ENCODE peak calls at places on chromosome 15, in four cellular contexts. One of them, this sample, is unnamed. For H3K27me3, the result is how much of the 10 kb centered on the place peaks cover.

GRCh38 chr15:69311319-69311721 is 12.6 kb downstream of the PAQR5 start:
- DNase-seq in foreskin keratinocyte: no peak
- DNase-seq in pancreas: no peak
- DNase-seq in Caco-2: no peak
- DNase-seq in this sample: no peak

GRCh38 chr15:51561271-51561670 is 61.3 kb downstream of the DMXL2 start:
- DNase-seq in Caco-2: peak
- DNase-seq in pancreas: no peak
- DNase-seq in foreskin keratinocyte: no peak
- DNase-seq in this sample: no peak

GRCh38 chr15:48592221-48592731 is 53.2 kb downstream of the FBN1 start:
- DNase-seq in pancreas: no peak
- DNase-seq in foreskin keratinocyte: no peak
- DNase-seq in Caco-2: no peak
- DNase-seq in this sample: no peak

GRCh38 chr15:51864408-51865056 is 35.1 kb downstream of the TMOD3 start:
- DNase-seq in Caco-2: no peak
- DNase-seq in pancreas: no peak
- DNase-seq in foreskin keratinocyte: peak
- DNase-seq in this sample: no peak

GRCh38 chr15:40918799-40919392 is 10.2 kb upstream of the DLL4 start:
- DNase-seq in foreskin keratinocyte: no peak
- DNase-seq in pancreas: no peak
- DNase-seq in Caco-2: no peak
- DNase-seq in this sample: no peak

GRCh38 chr15:64856429-64857145 is 14.9 kb downstream of the PLEKHO2 start:
- DNase-seq in foreskin keratinocyte: no peak
- DNase-seq in pancreas: peak
- DNase-seq in Caco-2: no peak
- DNase-seq in this sample: no peak

GRCh38 chr15:70323111-70323851 is 225.6 kb upstream of the TLE3 start:
- DNase-seq in foreskin keratinocyte: no peak
- DNase-seq in Caco-2: no peak
- DNase-seq in pancreas: no peak
- DNase-seq in this sample: no peak

GRCh38 chr15:40927497-40928346 is 1.4 kb upstream of the DLL4 start:
- DNase-seq in Caco-2: no peak
- DNase-seq in foreskin keratinocyte: no peak
- DNase-seq in pancreas: no peak
- DNase-seq in this sample: no peak

GRCh38 chr15:75203017-75203907 is 1.6 kb downstream of the C15orf39 start:
- DNase-seq in pancreas: no peak
- DNase-seq in Caco-2: no peak
- DNase-seq in foreskin keratinocyte: no peak
- DNase-seq in this sample: no peak

GRCh38 chr15:68252925-68253534 is 23.5 kb upstream of the CLN6 start:
- DNase-seq in Caco-2: peak
- DNase-seq in foreskin keratinocyte: no peak
- DNase-seq in pancreas: peak
- DNase-seq in this sample: peak

GRCh38 chr15:29842290-29842689 is 20.0 kb upstream of the TJP1 start:
- DNase-seq in pancreas: no peak
- DNase-seq in Caco-2: no peak
- DNase-seq in foreskin keratinocyte: no peak
- DNase-seq in this sample: no peak

GRCh38 chr15:67690936-67691335 is 134.4 kb upstream of the SKOR1 start:
- DNase-seq in Caco-2: no peak
- DNase-seq in pancreas: no peak
- DNase-seq in foreskin keratinocyte: no peak
- DNase-seq in this sample: no peak

GRCh38 chr15:64825431-64826294 is at the start of gene PIF1:
- DNase-seq in pancreas: peak
- DNase-seq in foreskin keratinocyte: peak
- DNase-seq in Caco-2: peak
- DNase-seq in this sample: peak

GRCh38 chr15:29333261-29333660 is 63.6 kb upstream of the NSMCE3 start:
- DNase-seq in pancreas: no peak
- DNase-seq in foreskin keratinocyte: no peak
- DNase-seq in Caco-2: no peak
- DNase-seq in this sample: no peak

GRCh38 chr15:55530861-55531313 is 22.9 kb upstream of the DNAAF4 start:
- DNase-seq in Caco-2: no peak
- DNase-seq in pancreas: no peak
- DNase-seq in foreskin keratinocyte: peak
- DNase-seq in this sample: no peak

GRCh38 chr15:39478996-39479395 is 101.9 kb upstream of the THBS1 start:
- DNase-seq in pancreas: no peak
- DNase-seq in foreskin keratinocyte: no peak
- DNase-seq in Caco-2: no peak
- DNase-seq in this sample: no peak
- TF ChIP-seq CTCF in pancreas: no peak
- TF ChIP-seq CTCF in foreskin keratinocyte: no peak
- TF ChIP-seq CTCF in Caco-2: no peak
- TF ChIP-seq CTCF in this sample: no peak

GRCh38 chr15:88426304-88426703 is 40.9 kb downstream of the MRPL46 start:
- DNase-seq in Caco-2: no peak
- DNase-seq in pancreas: no peak
- DNase-seq in foreskin keratinocyte: no peak
- DNase-seq in this sample: no peak

GRCh38 chr15:88430051-88430450 is 37.1 kb downstream of the MRPL46 start:
- DNase-seq in Caco-2: no peak
- DNase-seq in foreskin keratinocyte: no peak
- DNase-seq in pancreas: no peak
- DNase-seq in this sample: no peak

GRCh38 chr15:88431441-88431840 is 35.7 kb downstream of the MRPL46 start:
- DNase-seq in foreskin keratinocyte: no peak
- DNase-seq in Caco-2: no peak
- DNase-seq in pancreas: no peak
- DNase-seq in this sample: no peak

GRCh38 chr15:88428053-88428452 is 39.1 kb downstream of the MRPL46 start:
- DNase-seq in foreskin keratinocyte: no peak
- DNase-seq in pancreas: no peak
- DNase-seq in Caco-2: no peak
- DNase-seq in this sample: no peak

DNA sequence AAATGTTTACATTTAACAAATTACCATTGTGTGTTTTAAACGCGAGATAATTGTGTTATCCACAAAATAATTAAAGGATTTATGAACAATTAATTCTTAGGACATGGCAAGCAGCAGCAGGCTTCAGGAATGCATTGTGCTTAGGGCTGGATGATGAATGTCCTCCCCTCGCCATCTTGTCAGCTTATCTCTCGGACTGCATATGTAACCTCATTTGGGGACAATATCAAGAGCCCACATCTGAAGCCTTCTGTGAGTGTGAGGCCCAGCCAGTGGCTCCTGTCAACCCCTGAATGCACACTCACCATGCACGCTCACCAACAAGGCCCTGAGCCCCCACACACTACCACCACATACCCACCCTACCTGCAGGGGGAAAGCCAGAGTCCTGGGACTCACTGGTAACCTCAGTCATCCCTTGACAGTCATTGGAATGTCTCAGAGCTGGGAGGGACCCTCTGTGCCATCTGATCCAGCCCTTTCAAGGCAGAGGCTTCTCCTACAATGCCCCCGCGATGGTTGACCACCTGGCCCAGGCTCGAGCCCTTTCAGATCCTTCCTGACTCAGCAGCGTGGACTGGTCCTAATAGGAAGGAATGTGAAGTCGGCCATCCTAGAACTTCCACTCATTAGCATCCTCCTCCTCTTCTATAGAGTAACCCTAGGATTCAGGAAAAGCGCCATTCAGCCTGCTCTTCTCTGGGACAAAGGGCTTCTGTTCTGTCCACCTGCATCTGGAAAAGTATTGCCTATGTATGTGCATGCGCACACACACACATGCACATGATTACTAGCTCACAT is 38.2 kb downstream of the MRPL46 start:
- DNase-seq in Caco-2: no peak
- DNase-seq in pancreas: no peak
- DNase-seq in foreskin keratinocyte: no peak
- DNase-seq in this sample: no peak
- H3K27me3 ChIP-seq in Caco-2: under half
- H3K27me3 ChIP-seq in pancreas: under half
- H3K27me3 ChIP-seq in foreskin keratinocyte: under half
- H3K27me3 ChIP-seq in this sample: under half

GRCh38 chr15:42800731-42801474 is 64.0 kb upstream of the CDAN1 start:
- DNase-seq in Caco-2: peak
- DNase-seq in pancreas: no peak
- DNase-seq in foreskin keratinocyte: no peak
- DNase-seq in this sample: no peak
- TF ChIP-seq CTCF in Caco-2: no peak
- TF ChIP-seq CTCF in pancreas: no peak
- TF ChIP-seq CTCF in foreskin keratinocyte: peak
- TF ChIP-seq CTCF in this sample: peak

GRCh38 chr15:78621810-78622402 is 1.1 kb upstream of the CHRNA3 start:
- DNase-seq in Caco-2: no peak
- DNase-seq in pancreas: no peak
- DNase-seq in foreskin keratinocyte: no peak
- DNase-seq in this sample: no peak
- H3K27me3 ChIP-seq in Caco-2: under half
- H3K27me3 ChIP-seq in pancreas: under half
- H3K27me3 ChIP-seq in foreskin keratinocyte: half or more
- H3K27me3 ChIP-seq in this sample: under half

DNA sequence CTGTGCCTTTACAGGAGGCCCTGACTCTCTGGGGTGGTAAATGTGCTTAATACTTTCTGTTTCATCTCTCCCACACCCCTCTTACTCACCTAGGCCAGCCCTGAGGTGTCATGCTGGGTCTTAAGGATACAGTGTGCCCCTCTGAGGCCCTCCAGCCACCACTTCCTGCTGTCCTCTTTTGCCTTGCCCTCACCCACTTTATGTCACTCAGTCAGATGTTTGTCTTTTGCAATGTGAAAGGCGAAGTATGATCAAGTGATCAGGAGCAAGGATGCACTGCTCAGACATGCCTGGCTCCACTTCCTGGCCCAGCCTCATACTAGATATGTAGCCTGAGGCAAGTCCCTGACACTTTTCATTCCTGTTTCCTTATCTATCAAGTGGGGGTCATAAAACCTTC is 339.0 kb upstream of the NR2E3 start:
- DNase-seq in foreskin keratinocyte: peak
- DNase-seq in pancreas: no peak
- DNase-seq in Caco-2: peak
- DNase-seq in this sample: no peak
- TF ChIP-seq CTCF in foreskin keratinocyte: no peak
- TF ChIP-seq CTCF in pancreas: no peak
- TF ChIP-seq CTCF in Caco-2: no peak
- TF ChIP-seq CTCF in this sample: no peak

DNA sequence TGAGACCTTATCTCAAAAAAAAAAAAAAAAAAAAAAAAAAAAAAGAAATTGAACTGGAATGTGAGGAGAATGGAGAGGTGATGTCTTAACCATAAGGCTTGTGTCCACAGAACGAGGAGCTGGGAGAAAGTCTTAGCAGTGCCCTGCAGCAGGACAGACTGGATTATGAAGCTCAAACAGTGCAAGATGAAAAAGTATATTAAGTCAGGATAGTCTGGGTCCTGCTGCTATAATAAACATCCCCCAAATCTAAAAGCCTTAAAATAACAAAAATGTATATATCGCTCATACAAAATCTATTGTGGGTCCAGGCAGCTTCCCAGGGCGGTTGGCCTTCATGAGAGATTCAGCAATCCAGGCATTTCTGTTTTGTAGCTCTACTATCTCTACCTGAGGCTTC is 175.5 kb downstream of the RAB11A start:
- DNase-seq in foreskin keratinocyte: no peak
- DNase-seq in pancreas: no peak
- DNase-seq in Caco-2: no peak
- DNase-seq in this sample: no peak
- H3K27me3 ChIP-seq in foreskin keratinocyte: under half
- H3K27me3 ChIP-seq in pancreas: under half
- H3K27me3 ChIP-seq in Caco-2: under half
- H3K27me3 ChIP-seq in this sample: under half

DNA sequence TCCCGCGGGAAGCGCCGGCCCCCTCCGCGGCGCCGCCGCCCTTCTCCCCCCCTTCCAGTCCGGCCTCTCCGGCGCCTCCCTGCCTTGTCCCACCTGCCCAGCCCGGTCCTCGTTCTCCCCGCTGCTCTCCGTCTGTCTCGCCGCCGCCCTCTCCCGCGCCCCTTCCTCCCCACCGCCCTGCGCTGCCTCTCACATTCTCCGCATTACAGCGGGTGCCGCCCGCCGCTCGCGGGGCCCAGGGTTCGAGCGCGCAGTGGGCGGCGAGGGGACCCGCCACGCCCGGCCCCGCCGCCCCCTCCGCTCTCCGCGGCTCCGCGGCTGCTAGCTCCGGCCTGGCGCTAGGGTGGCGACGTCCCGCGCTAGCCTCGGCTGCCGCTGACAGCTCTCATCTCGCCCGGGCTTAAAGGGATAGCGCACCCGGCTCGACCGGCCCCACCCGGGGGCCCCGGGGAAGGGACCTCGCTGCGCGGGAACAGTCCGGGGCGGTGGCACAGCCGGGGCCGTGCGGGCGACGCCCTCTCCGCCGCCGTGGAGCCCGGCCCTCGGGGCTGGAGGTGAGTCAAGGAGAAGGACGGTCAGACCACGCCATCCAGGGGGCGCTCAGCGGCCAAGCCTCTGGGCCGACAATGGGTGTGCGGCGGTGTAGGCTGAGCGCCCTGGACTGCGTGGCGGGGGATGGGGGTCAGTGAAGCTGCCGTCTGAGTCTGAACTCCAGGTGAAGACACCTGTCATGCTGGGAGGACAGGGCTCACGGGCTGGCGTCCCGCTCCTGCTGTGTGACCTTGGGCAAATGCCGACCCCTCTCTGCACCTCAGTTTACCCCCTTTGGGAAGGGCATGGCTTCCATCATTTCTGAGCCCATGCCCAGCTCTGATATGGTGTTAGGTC is 187.4 kb upstream of the LINGO1 start:
- DNase-seq in Caco-2: peak
- DNase-seq in foreskin keratinocyte: no peak
- DNase-seq in pancreas: no peak
- DNase-seq in this sample: no peak
- TF ChIP-seq CTCF in Caco-2: no peak
- TF ChIP-seq CTCF in foreskin keratinocyte: peak
- TF ChIP-seq CTCF in pancreas: no peak
- TF ChIP-seq CTCF in this sample: peak